ENCODE peak calls at places on chromosome 22, in five cellular contexts. P is testis, O is fibroblast of mammary gland, S is cardiac fibroblast, U is epithelial cell of esophagus. I is an unnamed sample.
A peak's percentile ranks its signal among the peaks of the same experiment; 100 is the strongest.

GRCh38 chr22:49208768-49209252 is 618.9 kb downstream of the BRD1 start:
- DNase-seq in O (no peak), S (no peak), U (no peak), P (no peak), I (no peak)

GRCh38 chr22:27240298-27240885 is 561.2 kb downstream of the MN1 start:
- DNase-seq in S (no peak), O (no peak), P (no peak), U (no peak), I (no peak)

GRCh38 chr22:41574847-41575381 is 14.1 kb downstream of the CSDC2 start:
- DNase-seq in P (peak; percentile 90), U (no peak), O (peak; percentile 36), S (peak; percentile 49), I (no peak)

GRCh38 chr22:48894064-48894671 is 933.5 kb downstream of the BRD1 start:
- DNase-seq in S (no peak), U (no peak), P (no peak), O (no peak), I (no peak)

GRCh38 chr22:25494774-25495173 is 69.7 kb upstream of the GRK3 start:
- DNase-seq in O (no peak), U (no peak), P (no peak), S (no peak), I (no peak)

GRCh38 chr22:22358136-22358535 is 113.5 kb downstream of the VPREB1 start:
- DNase-seq in P (no peak), O (no peak), S (no peak), U (no peak), I (no peak)

GRCh38 chr22:44336962-44337657 is 24.4 kb upstream of the SHISAL1 start:
- DNase-seq in S (no peak), P (no peak), O (no peak), U (peak; percentile 61), I (no peak)

GRCh38 chr22:17968126-17968525 is 56.2 kb downstream of the MICAL3 start:
- DNase-seq in S (no peak), P (no peak), U (no peak), O (no peak), I (no peak)

GRCh38 chr22:45505991-45506743 is 3.5 kb downstream of the FBLN1 start:
- DNase-seq in P (no peak), U (no peak), S (no peak), O (no peak), I (no peak)
- H3K4me3 ChIP-seq in P (no peak overlapping the region), U (no peak overlapping the region), S (no peak overlapping the region), O (peak overlapping the region; percentile 95), I (no peak overlapping the region)

GRCh38 chr22:29204617-29205183 is 996 bp upstream of the EMID1 start:
- DNase-seq in U (no peak), O (no peak), P (no peak), S (no peak), I (no peak)

GRCh38 chr22:29205260-29205597 is 467 bp upstream of the EMID1 start:
- DNase-seq in S (no peak), P (no peak), O (no peak), U (no peak), I (no peak)

GRCh38 chr22:29206372-29207230 is 905 bp downstream of the EMID1 start:
- DNase-seq in U (no peak), P (no peak), O (no peak), S (no peak), I (no peak)

GRCh38 chr22:29207231-29207550 is 1.5 kb downstream of the EMID1 start:
- DNase-seq in O (no peak), S (no peak), U (no peak), P (no peak), I (no peak)

GRCh38 chr22:29205598-29206371 is at the start of gene EMID1:
- DNase-seq in O (peak; percentile 4), P (peak; percentile 49), S (peak; percentile 36), U (peak; percentile 26), I (no peak)
- TF ChIP-seq CTCF in O (no peak), P (no peak), S (peak; percentile 21), U (peak; percentile 8), I (no peak)

DNA sequence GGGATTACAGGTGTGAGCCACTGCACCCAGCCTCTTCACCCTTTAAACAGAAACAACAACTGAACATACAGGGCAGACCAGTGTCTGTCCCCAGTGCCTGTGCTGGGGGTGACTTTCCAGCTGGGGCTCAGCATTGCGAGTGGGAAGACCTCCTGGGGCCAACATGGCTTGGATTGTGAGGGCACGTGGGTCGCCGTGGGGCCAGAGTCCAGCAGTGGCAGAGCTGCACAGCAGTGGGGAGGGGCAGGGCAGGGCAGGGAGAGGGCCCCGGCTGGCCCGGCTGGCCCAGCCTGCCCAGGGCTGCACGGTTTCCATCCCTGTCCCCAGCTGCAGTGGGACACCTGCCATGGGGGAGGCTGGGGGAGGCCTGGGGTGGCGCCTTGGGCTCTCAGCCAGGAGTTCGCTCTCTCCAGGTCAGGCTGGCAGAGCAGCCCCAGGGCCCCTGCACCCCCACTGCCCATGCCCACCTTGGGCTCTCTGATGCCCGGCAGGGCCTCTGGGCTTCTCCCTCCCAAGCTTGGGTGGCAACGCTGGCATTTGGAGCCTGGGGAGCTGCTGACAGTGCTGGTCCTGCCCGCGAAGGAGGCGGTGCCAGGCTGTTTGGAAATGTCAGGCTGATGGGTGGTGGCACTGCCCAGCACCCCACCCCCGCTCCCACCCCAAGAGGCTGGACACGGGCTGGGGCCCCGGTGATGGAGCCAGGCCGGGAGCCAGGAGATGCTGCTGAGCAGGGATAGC is 30.5 kb upstream of the CCDC188 start:
- DNase-seq in P (no peak), S (no peak), U (no peak), O (no peak), I (no peak)
- H3K4me3 ChIP-seq in P (no peak overlapping the region), S (no peak overlapping the region), U (no peak overlapping the region), O (no peak overlapping the region), I (no peak overlapping the region)

GRCh38 chr22:35610741-35611140 is 6.4 kb downstream of the MB start:
- DNase-seq in S (no peak), O (no peak), U (no peak), P (no peak), I (no peak)
- TF ChIP-seq CTCF in S (no peak), O (no peak), U (no peak), P (no peak), I (no peak)

DNA sequence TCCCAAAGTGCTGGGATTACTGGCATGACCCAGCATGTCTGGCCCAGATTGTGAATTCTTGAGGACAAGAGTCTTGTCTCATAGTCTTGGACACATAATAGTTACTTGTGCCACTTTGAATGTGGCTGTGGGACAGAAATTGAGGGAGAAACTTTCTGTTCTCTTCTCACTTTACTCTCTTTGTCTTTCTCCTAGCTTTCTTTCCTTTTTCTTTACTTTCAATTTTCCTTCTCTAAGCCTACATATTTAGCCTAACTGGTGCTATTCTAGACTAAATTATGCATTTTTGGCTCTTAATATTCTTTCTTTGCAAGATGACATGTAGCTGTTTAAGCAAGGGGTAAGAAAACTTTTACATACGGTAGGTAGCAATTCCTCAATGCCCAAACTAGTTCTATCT is 33.2 kb downstream of the HORMAD2 start:
- DNase-seq in P (no peak), U (no peak), O (no peak), S (no peak), I (no peak)
- H3K4me3 ChIP-seq in P (no peak overlapping the region), U (no peak overlapping the region), O (no peak overlapping the region), S (no peak overlapping the region), I (no peak overlapping the region)

GRCh38 chr22:39336411-39336810 is 13.4 kb upstream of the SYNGR1 start:
- DNase-seq in U (no peak), O (no peak), S (no peak), P (no peak), I (no peak)
- TF ChIP-seq CTCF in U (no peak), O (no peak), S (no peak), P (no peak), I (no peak)

GRCh38 chr22:36032611-36033010 is 4.0 kb upstream of the RBFOX2 start:
- DNase-seq in S (no peak), O (no peak), P (no peak), U (no peak), I (no peak)
- H3K4me3 ChIP-seq in S (no peak overlapping the region), O (no peak overlapping the region), P (no peak overlapping the region), U (no peak overlapping the region), I (no peak overlapping the region)